ENCODE peak calls at places on chromosomes 3 and 15, in ten cellular contexts. L is Right ventricle myocardium superior; Q is RPMI8226; R is hepatocyte; V is IMR-90; O is upper lobe of right lung; P is right cardiac atrium; F is type B pancreatic cell; T is HTR-8/SVneo; X is activated CD4-positive, alpha-beta T cell treated with anti-CD3 and anti-CD28 coated beads, Interleukin-2, amount 50 U/mL, for 24 hours. N is an unnamed sample.

GRCh38 chr3:149216195-149216869 is 5.3 kb downstream of the CP start:
- DNase-seq in O (no peak), T (no peak), L (no peak), V (no peak), X (no peak), P (peak), F (no peak), R (no peak), Q (no peak), N (peak)

GRCh38 chr3:129596194-129597086 is 10.0 kb downstream of the PLXND1 start:
- DNase-seq in O (peak), R (peak), F (no peak), L (peak), Q (no peak), X (no peak), V (peak), P (peak), T (no peak), N (peak)

GRCh38 chr3:53222183-53222901 is 33.5 kb downstream of the TKT start:
- DNase-seq in V (no peak), O (peak), L (peak), F (no peak), P (no peak), Q (no peak), R (no peak), X (no peak), T (no peak), N (no peak)

GRCh38 chr15:63947228-63947627 is 99.1 kb downstream of the DAPK2 start:
- DNase-seq in O (no peak), F (no peak), T (no peak), L (no peak), Q (no peak), R (no peak), V (no peak), P (no peak), X (no peak), N (no peak)

GRCh38 chr3:69161587-69162196 is 39.3 kb upstream of the LMOD3 start:
- DNase-seq in V (peak), T (peak), Q (peak), R (peak), F (no peak), P (no peak), L (no peak), O (no peak), X (no peak), N (peak)

GRCh38 chr3:39750677-39751076 is 58.7 kb upstream of the MYRIP start:
- DNase-seq in O (no peak), X (no peak), R (no peak), L (no peak), P (no peak), Q (no peak), T (no peak), V (no peak), F (no peak), N (no peak)

GRCh38 chr3:123258811-123259420 is 57.2 kb downstream of the SEC22A start:
- DNase-seq in F (no peak), R (peak), L (no peak), X (no peak), Q (peak), V (peak), P (no peak), T (peak), O (no peak), N (peak)

GRCh38 chr15:41971893-41972340 is 440 bp downstream of the EHD4 start:
- DNase-seq in P (peak), O (no peak), T (no peak), L (peak), X (no peak), Q (peak), V (no peak), R (peak), F (no peak), N (peak)

GRCh38 chr3:71726106-71726505 is 904 bp upstream of the EIF4E3 start:
- DNase-seq in L (no peak), R (no peak), V (no peak), P (no peak), X (no peak), Q (no peak), F (no peak), O (no peak), T (peak), N (no peak)

GRCh38 chr3:78848392-78849288 is 919.2 kb downstream of the ROBO1 start:
- DNase-seq in Q (no peak), V (no peak), F (no peak), L (no peak), R (no peak), T (no peak), P (no peak), X (no peak), O (no peak), N (no peak)

GRCh38 chr3:53162672-53163458 is 1.9 kb downstream of the PRKCD start:
- DNase-seq in X (no peak), O (peak), P (peak), V (no peak), R (peak), T (no peak), L (no peak), Q (peak), F (no peak), N (no peak)

GRCh38 chr3:10015476-10015904 is 10.7 kb upstream of the FANCD2 start:
- DNase-seq in L (peak), V (peak), T (no peak), X (no peak), O (peak), Q (no peak), R (peak), F (no peak), P (peak), N (peak)

GRCh38 chr3:195163719-195164572 is 107.0 kb downstream of the XXYLT1 start:
- DNase-seq in T (no peak), Q (no peak), R (no peak), X (no peak), V (no peak), L (no peak), F (no peak), O (no peak), P (no peak), N (no peak)